ENCODE peak calls at places on chromosome 19, in nine cellular contexts. Q, R, K, P, V, C, Y, G and U are unnamed samples.

GRCh38 chr19:6393982-6394412 is 1.0 kb upstream of the GTF2F1 start:
- DNase-seq in Q (no peak), R (peak), K (no peak), P (no peak), V (no peak), C (no peak), Y (no peak), G (no peak), U (no peak)

GRCh38 chr19:8204961-8205360 is 4.2 kb upstream of the CERS4 start:
- DNase-seq in Q (peak), R (no peak), K (peak), P (no peak), V (no peak), C (no peak), Y (no peak), G (no peak), U (no peak)

GRCh38 chr19:39870171-39870971 is 24.2 kb upstream of the FBL start:
- DNase-seq in Q (peak), R (no peak), K (no peak), P (no peak), V (no peak), C (no peak), Y (no peak), G (no peak), U (no peak)

GRCh38 chr19:30546332-30546731 is 174.1 kb downstream of the ZNF536 start:
- DNase-seq in Q (no peak), R (no peak), K (no peak), P (no peak), V (no peak), C (no peak), Y (no peak), G (no peak), U (no peak)

GRCh38 chr19:32308436-32309077 is 36.9 kb upstream of the ZNF507 start:
- DNase-seq in Q (no peak), R (no peak), K (no peak), P (no peak), V (peak), C (no peak), Y (peak), G (no peak), U (no peak)

GRCh38 chr19:9945319-9945966 is 9.1 kb upstream of the OLFM2 start:
- DNase-seq in Q (peak), R (no peak), K (peak), P (peak), V (peak), C (peak), Y (peak), G (peak), U (peak)

GRCh38 chr19:5933391-5933998 is 19.4 kb downstream of the CAPS start:
- DNase-seq in Q (no peak), R (no peak), K (no peak), P (no peak), V (no peak), C (no peak), Y (no peak), G (no peak), U (peak)

GRCh38 chr19:50281491-50281890 is 47.7 kb downstream of the KCNC3 start:
- DNase-seq in Q (no peak), R (no peak), K (no peak), P (no peak), V (no peak), C (no peak), Y (no peak), G (no peak), U (no peak)

GRCh38 chr19:38385804-38386257 is 2.0 kb downstream of the GGN start:
- DNase-seq in Q (peak), R (no peak), K (no peak), P (no peak), V (no peak), C (no peak), Y (no peak), G (no peak), U (no peak)

GRCh38 chr19:38264486-38265212 is at the start of gene SPINT2:
- DNase-seq in Q (peak), R (peak), K (no peak), P (no peak), V (no peak), C (no peak), Y (no peak), G (no peak), U (no peak)

GRCh38 chr19:9308091-9308490 is 1.5 kb downstream of the ZNF699 start:
- DNase-seq in Q (no peak), R (no peak), K (peak), P (no peak), V (no peak), C (no peak), Y (no peak), G (no peak), U (no peak)

GRCh38 chr19:53131732-53132131 is 978 bp downstream of the ZNF415 start:
- DNase-seq in Q (no peak), R (no peak), K (no peak), P (no peak), V (no peak), C (no peak), Y (no peak), G (no peak), U (no peak)

GRCh38 chr19:11587973-11588631 is 9.2 kb upstream of the ZNF627 start:
- DNase-seq in Q (no peak), R (no peak), K (no peak), P (no peak), V (no peak), C (no peak), Y (no peak), G (no peak), U (no peak)

GRCh38 chr19:7980635-7981121 is 24.8 kb downstream of the ELAVL1 start:
- DNase-seq in Q (no peak), R (no peak), K (no peak), P (no peak), V (no peak), C (no peak), Y (no peak), G (no peak), U (no peak)

GRCh38 chr19:38452430-38453366 is 19.2 kb downstream of the RYR1 start:
- DNase-seq in Q (peak), R (no peak), K (peak), P (no peak), V (no peak), C (no peak), Y (no peak), G (no peak), U (no peak)

GRCh38 chr19:38152461-38153379 is 71.3 kb downstream of the DPF1 start:
- DNase-seq in Q (peak), R (no peak), K (peak), P (peak), V (no peak), C (no peak), Y (peak), G (peak), U (no peak)

GRCh38 chr19:29806098-29806866 is 5.5 kb upstream of the CCNE1 start:
- DNase-seq in Q (peak), R (no peak), K (no peak), P (peak), V (peak), C (no peak), Y (peak), G (peak), U (peak)

GRCh38 chr19:9309974-9310446 is 372 bp upstream of the ZNF699 start:
- DNase-seq in Q (peak), R (no peak), K (peak), P (peak), V (peak), C (peak), Y (peak), G (peak), U (peak)

GRCh38 chr19:19105365-19106060 is 32.8 kb downstream of the TMEM161A start:
- DNase-seq in Q (peak), R (no peak), K (peak), P (peak), V (peak), C (peak), Y (peak), G (peak), U (peak)

GRCh38 chr19:6556480-6556879 is 25.7 kb downstream of the TNFSF9 start:
- DNase-seq in Q (no peak), R (no peak), K (no peak), P (no peak), V (peak), C (no peak), Y (peak), G (peak), U (no peak)

GRCh38 chr19:29878973-29879654 is 62.9 kb upstream of the URI1 start:
- DNase-seq in Q (peak), R (no peak), K (peak), P (no peak), V (peak), C (peak), Y (peak), G (peak), U (peak)

GRCh38 chr19:29370276-29370675 is 155.5 kb upstream of the VSTM2B start:
- DNase-seq in Q (no peak), R (no peak), K (no peak), P (no peak), V (no peak), C (no peak), Y (no peak), G (no peak), U (no peak)

GRCh38 chr19:7326105-7326877 is 22.4 kb upstream of the ARHGEF18 start:
- DNase-seq in Q (peak), R (no peak), K (peak), P (no peak), V (peak), C (peak), Y (peak), G (peak), U (peak)

GRCh38 chr19:9735986-9736385 is 32.6 kb downstream of the ZNF846 start:
- DNase-seq in Q (no peak), R (no peak), K (no peak), P (no peak), V (no peak), C (no peak), Y (no peak), G (no peak), U (no peak)

GRCh38 chr19:3284759-3285646 is 60.5 kb downstream of the CELF5 start:
- DNase-seq in Q (peak), R (peak), K (peak), P (no peak), V (peak), C (no peak), Y (peak), G (peak), U (peak)

GRCh38 chr19:3942790-3943409 is 10.0 kb downstream of the NMRK2 start:
- DNase-seq in Q (peak), R (no peak), K (peak), P (peak), V (no peak), C (no peak), Y (no peak), G (no peak), U (no peak)

GRCh38 chr19:35135389-35135909 is 590 bp upstream of the LGI4 start:
- DNase-seq in Q (peak), R (peak), K (peak), P (peak), V (peak), C (peak), Y (peak), G (peak), U (peak)

GRCh38 chr19:51546650-51547396 is 15.4 kb upstream of the SIGLEC6 start:
- DNase-seq in Q (no peak), R (no peak), K (peak), P (no peak), V (peak), C (no peak), Y (peak), G (peak), U (no peak)

GRCh38 chr19:43594081-43594697 is 1.7 kb downstream of the IRGQ start:
- DNase-seq in Q (no peak), R (no peak), K (no peak), P (no peak), V (no peak), C (no peak), Y (no peak), G (no peak), U (no peak)

GRCh38 chr19:3932931-3933810 is at the start of gene NMRK2:
- DNase-seq in Q (peak), R (no peak), K (no peak), P (peak), V (no peak), C (no peak), Y (no peak), G (no peak), U (no peak)

GRCh38 chr19:5717215-5717614 is 2.7 kb downstream of the LONP1 start:
- DNase-seq in Q (no peak), R (no peak), K (no peak), P (no peak), V (no peak), C (no peak), Y (no peak), G (no peak), U (no peak)

GRCh38 chr19:38417544-38418506 is 8.2 kb downstream of the RASGRP4 start:
- DNase-seq in Q (peak), R (peak), K (peak), P (peak), V (no peak), C (peak), Y (no peak), G (peak), U (no peak)

GRCh38 chr19:16814526-16815100 is 14.6 kb upstream of the SIN3B start:
- DNase-seq in Q (no peak), R (no peak), K (no peak), P (no peak), V (peak), C (no peak), Y (peak), G (peak), U (peak)

GRCh38 chr19:18008814-18009213 is 844 bp downstream of the ARRDC2 start:
- DNase-seq in Q (no peak), R (no peak), K (no peak), P (no peak), V (no peak), C (no peak), Y (no peak), G (no peak), U (no peak)
- H3K4me3 ChIP-seq in Q (no peak), R (peak), K (peak), P (peak), V (no peak), C (peak), Y (peak), G (peak), U (no peak)

GRCh38 chr19:1867359-1867724 is 4.0 kb upstream of the KLF16 start:
- DNase-seq in Q (no peak), R (no peak), K (no peak), P (no peak), V (no peak), C (no peak), Y (no peak), G (no peak), U (no peak)

GRCh38 chr19:1863638-1864479 is 480 bp upstream of the KLF16 start:
- DNase-seq in Q (peak), R (peak), K (peak), P (peak), V (peak), C (peak), Y (peak), G (peak), U (peak)

GRCh38 chr19:1864480-1865171 is 1.2 kb upstream of the KLF16 start:
- DNase-seq in Q (peak), R (peak), K (peak), P (peak), V (peak), C (no peak), Y (peak), G (peak), U (peak)

GRCh38 chr19:1866693-1867358 is 3.4 kb upstream of the KLF16 start:
- DNase-seq in Q (no peak), R (no peak), K (no peak), P (no peak), V (no peak), C (no peak), Y (no peak), G (no peak), U (no peak)

GRCh38 chr19:1865172-1866010 is 2.0 kb upstream of the KLF16 start:
- DNase-seq in Q (no peak), R (no peak), K (no peak), P (no peak), V (no peak), C (no peak), Y (no peak), G (no peak), U (no peak)
- H3K4me3 ChIP-seq in Q (peak), R (peak), K (peak), P (no peak), V (peak), C (peak), Y (peak), G (peak), U (peak)

DNA sequence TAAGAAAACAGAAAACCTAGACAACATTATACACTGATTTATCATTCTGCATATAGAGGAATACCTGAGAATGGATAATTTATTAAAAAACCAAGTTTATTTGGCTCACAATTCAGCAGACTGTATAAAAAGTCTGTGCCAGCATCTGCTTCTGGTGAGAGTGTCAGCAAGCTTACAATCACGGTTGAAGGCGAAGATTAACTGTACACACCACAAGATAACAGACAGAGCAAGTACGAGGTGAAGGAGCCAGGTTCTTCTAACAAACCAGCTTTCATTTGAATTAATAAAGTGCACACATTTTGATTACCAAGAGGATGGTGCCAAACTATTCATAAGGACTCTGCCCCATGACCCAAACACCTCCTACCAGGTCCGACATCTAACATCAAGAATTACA is 28.8 kb downstream of the ZNF91 start:
- DNase-seq in Q (no peak), R (no peak), K (no peak), P (no peak), V (no peak), C (no peak), Y (no peak), G (no peak), U (no peak)
- H3K4me3 ChIP-seq in Q (peak), R (no peak), K (no peak), P (no peak), V (no peak), C (no peak), Y (no peak), G (no peak), U (no peak)

GRCh38 chr19:41936961-41937360 is 8.7 kb upstream of the ERFL start:
- DNase-seq in Q (peak), R (no peak), K (no peak), P (no peak), V (no peak), C (no peak), Y (no peak), G (no peak), U (no peak)
- H3K4me3 ChIP-seq in Q (no peak), R (no peak), K (no peak), P (no peak), V (no peak), C (no peak), Y (no peak), G (no peak), U (no peak)

GRCh38 chr19:46715620-46716012 is 1.3 kb downstream of the PRKD2 start:
- DNase-seq in Q (peak), R (no peak), K (no peak), P (no peak), V (no peak), C (no peak), Y (no peak), G (no peak), U (no peak)
- H3K4me3 ChIP-seq in Q (peak), R (peak), K (peak), P (peak), V (peak), C (peak), Y (peak), G (peak), U (peak)

DNA sequence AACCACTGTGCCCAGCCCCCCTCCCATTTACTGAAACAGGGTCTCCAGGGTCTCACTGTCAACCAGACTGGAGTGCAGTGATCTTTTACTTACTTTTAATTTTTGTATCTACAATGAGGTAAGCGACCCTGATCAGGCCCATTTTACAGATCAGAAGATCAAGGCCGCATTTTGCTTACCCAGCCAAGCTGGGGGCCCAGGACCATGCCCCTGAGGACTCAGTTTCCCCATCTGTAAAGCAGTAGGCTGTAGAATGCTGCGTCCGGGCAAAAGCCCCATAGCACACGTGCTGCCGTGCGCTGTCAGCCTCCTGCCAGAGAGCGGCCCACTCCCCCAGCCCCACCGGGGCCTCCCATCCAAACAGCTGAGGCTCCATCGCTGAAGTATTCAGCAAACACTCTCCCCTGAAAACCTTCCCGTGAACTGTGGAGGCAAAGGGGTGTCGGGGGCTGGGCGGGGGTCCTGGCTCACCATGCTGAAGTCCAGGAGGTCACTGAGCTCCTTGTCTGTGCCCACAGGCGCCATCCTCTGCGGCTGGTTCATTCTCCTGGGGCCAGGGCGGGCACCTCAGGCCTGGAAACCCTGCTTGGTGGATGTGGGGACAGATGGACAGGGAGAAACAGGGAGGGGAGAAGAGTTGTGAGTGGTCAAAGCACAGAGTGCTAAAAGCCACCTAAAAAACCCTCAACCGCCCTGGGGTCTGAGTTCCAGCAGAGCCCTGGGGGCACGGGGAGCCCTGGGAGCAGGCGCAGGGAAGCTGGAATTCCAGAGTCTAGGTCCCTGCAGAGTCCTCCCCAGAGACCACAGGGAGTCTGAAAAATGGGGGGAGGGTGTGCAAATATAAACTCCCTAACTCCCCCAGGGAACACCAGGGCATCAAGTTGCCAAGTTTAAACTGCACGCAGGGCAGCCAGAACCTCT is 2.4 kb downstream of the TCF3 start:
- DNase-seq in Q (no peak), R (no peak), K (no peak), P (no peak), V (peak), C (no peak), Y (no peak), G (no peak), U (no peak)
- H3K4me3 ChIP-seq in Q (peak), R (peak), K (peak), P (no peak), V (peak), C (no peak), Y (peak), G (peak), U (peak)